ENCODE peak calls at places on chromosome 19, in seven cellular contexts. One of them, this sample, is unnamed.

GRCh38 chr19:23415561-23416191 is 20.4 kb upstream of the ZNF91 start:
- DNase-seq in CD4-positive, alpha-beta memory T cell: peak
- DNase-seq in T-cell: no peak
- DNase-seq in neuronal stem cell: peak
- DNase-seq in T follicular helper cell: no peak
- DNase-seq in progenitor cell of endocrine pancreas: peak
- DNase-seq in tibial artery: no peak
- DNase-seq in this sample: peak

GRCh38 chr19:480016-480855 is 16.1 kb upstream of the MADCAM1 start:
- DNase-seq in CD4-positive, alpha-beta memory T cell: peak
- DNase-seq in T-cell: no peak
- DNase-seq in neuronal stem cell: peak
- DNase-seq in T follicular helper cell: peak
- DNase-seq in progenitor cell of endocrine pancreas: peak
- DNase-seq in tibial artery: peak
- DNase-seq in this sample: peak

GRCh38 chr19:36051236-36051635 is 2.8 kb downstream of the THAP8 start:
- DNase-seq in CD4-positive, alpha-beta memory T cell: no peak
- DNase-seq in T-cell: no peak
- DNase-seq in neuronal stem cell: no peak
- DNase-seq in T follicular helper cell: no peak
- DNase-seq in progenitor cell of endocrine pancreas: no peak
- DNase-seq in tibial artery: no peak
- DNase-seq in this sample: no peak

GRCh38 chr19:13154241-13154778 is 4.1 kb downstream of the IER2 start:
- DNase-seq in CD4-positive, alpha-beta memory T cell: peak
- DNase-seq in T-cell: peak
- DNase-seq in neuronal stem cell: peak
- DNase-seq in T follicular helper cell: no peak
- DNase-seq in progenitor cell of endocrine pancreas: peak
- DNase-seq in tibial artery: peak
- DNase-seq in this sample: peak

GRCh38 chr19:5086232-5086631 is 117.3 kb downstream of the KDM4B start:
- DNase-seq in CD4-positive, alpha-beta memory T cell: no peak
- DNase-seq in T-cell: no peak
- DNase-seq in neuronal stem cell: no peak
- DNase-seq in T follicular helper cell: no peak
- DNase-seq in progenitor cell of endocrine pancreas: no peak
- DNase-seq in tibial artery: no peak
- DNase-seq in this sample: no peak

GRCh38 chr19:55273978-55274707 is 5.8 kb downstream of the HSPBP1 start:
- DNase-seq in CD4-positive, alpha-beta memory T cell: no peak
- DNase-seq in T-cell: no peak
- DNase-seq in neuronal stem cell: no peak
- DNase-seq in T follicular helper cell: no peak
- DNase-seq in progenitor cell of endocrine pancreas: no peak
- DNase-seq in tibial artery: no peak
- DNase-seq in this sample: no peak

GRCh38 chr19:46639356-46640061 is 3.5 kb upstream of the GNG8 start:
- DNase-seq in CD4-positive, alpha-beta memory T cell: no peak
- DNase-seq in T-cell: no peak
- DNase-seq in neuronal stem cell: no peak
- DNase-seq in T follicular helper cell: no peak
- DNase-seq in progenitor cell of endocrine pancreas: no peak
- DNase-seq in tibial artery: no peak
- DNase-seq in this sample: peak

GRCh38 chr19:45380107-45380506 is 9.7 kb upstream of the ERCC2 start:
- DNase-seq in CD4-positive, alpha-beta memory T cell: no peak
- DNase-seq in T-cell: no peak
- DNase-seq in neuronal stem cell: no peak
- DNase-seq in T follicular helper cell: no peak
- DNase-seq in progenitor cell of endocrine pancreas: no peak
- DNase-seq in tibial artery: no peak
- DNase-seq in this sample: no peak

GRCh38 chr19:46753420-46754155 is 7.3 kb upstream of the STRN4 start:
- DNase-seq in CD4-positive, alpha-beta memory T cell: peak
- DNase-seq in T-cell: peak
- DNase-seq in neuronal stem cell: no peak
- DNase-seq in T follicular helper cell: peak
- DNase-seq in progenitor cell of endocrine pancreas: no peak
- DNase-seq in tibial artery: no peak
- DNase-seq in this sample: peak

GRCh38 chr19:41398042-41398403 is 405 bp downstream of the BCKDHA start:
- DNase-seq in CD4-positive, alpha-beta memory T cell: no peak
- DNase-seq in T-cell: no peak
- DNase-seq in neuronal stem cell: no peak
- DNase-seq in T follicular helper cell: no peak
- DNase-seq in progenitor cell of endocrine pancreas: no peak
- DNase-seq in tibial artery: no peak
- DNase-seq in this sample: no peak

GRCh38 chr19:33390120-33390907 is 16.8 kb downstream of the CEBPG start:
- DNase-seq in CD4-positive, alpha-beta memory T cell: no peak
- DNase-seq in T-cell: no peak
- DNase-seq in neuronal stem cell: no peak
- DNase-seq in T follicular helper cell: no peak
- DNase-seq in progenitor cell of endocrine pancreas: no peak
- DNase-seq in tibial artery: peak
- DNase-seq in this sample: no peak

GRCh38 chr19:928471-929259 is 2.8 kb downstream of the ARID3A start:
- DNase-seq in CD4-positive, alpha-beta memory T cell: no peak
- DNase-seq in T-cell: no peak
- DNase-seq in neuronal stem cell: no peak
- DNase-seq in T follicular helper cell: no peak
- DNase-seq in progenitor cell of endocrine pancreas: no peak
- DNase-seq in tibial artery: no peak
- DNase-seq in this sample: no peak

GRCh38 chr19:17125052-17125727 is 49.6 kb downstream of the MYO9B start:
- DNase-seq in CD4-positive, alpha-beta memory T cell: peak
- DNase-seq in T-cell: peak
- DNase-seq in neuronal stem cell: no peak
- DNase-seq in T follicular helper cell: no peak
- DNase-seq in progenitor cell of endocrine pancreas: no peak
- DNase-seq in tibial artery: no peak
- DNase-seq in this sample: no peak

GRCh38 chr19:45179063-45179847 is 671 bp downstream of the BLOC1S3 start:
- DNase-seq in CD4-positive, alpha-beta memory T cell: peak
- DNase-seq in T-cell: peak
- DNase-seq in neuronal stem cell: no peak
- DNase-seq in T follicular helper cell: peak
- DNase-seq in progenitor cell of endocrine pancreas: no peak
- DNase-seq in tibial artery: no peak
- DNase-seq in this sample: no peak

GRCh38 chr19:5693195-5694166 is 3.4 kb downstream of the RPL36 start:
- DNase-seq in CD4-positive, alpha-beta memory T cell: no peak
- DNase-seq in T-cell: no peak
- DNase-seq in neuronal stem cell: no peak
- DNase-seq in T follicular helper cell: no peak
- DNase-seq in progenitor cell of endocrine pancreas: no peak
- DNase-seq in tibial artery: no peak
- DNase-seq in this sample: no peak

GRCh38 chr19:46297700-46298476 is 1.0 kb downstream of the HIF3A start:
- DNase-seq in CD4-positive, alpha-beta memory T cell: no peak
- DNase-seq in T-cell: no peak
- DNase-seq in neuronal stem cell: no peak
- DNase-seq in T follicular helper cell: no peak
- DNase-seq in progenitor cell of endocrine pancreas: no peak
- DNase-seq in tibial artery: peak
- DNase-seq in this sample: no peak

GRCh38 chr19:56477429-56478338 is 539 bp upstream of the ZNF667 start:
- DNase-seq in CD4-positive, alpha-beta memory T cell: peak
- DNase-seq in T-cell: peak
- DNase-seq in neuronal stem cell: peak
- DNase-seq in T follicular helper cell: no peak
- DNase-seq in progenitor cell of endocrine pancreas: no peak
- DNase-seq in tibial artery: peak
- DNase-seq in this sample: peak

GRCh38 chr19:3671680-3672574 is 28.3 kb downstream of the PIP5K1C start:
- DNase-seq in CD4-positive, alpha-beta memory T cell: no peak
- DNase-seq in T-cell: no peak
- DNase-seq in neuronal stem cell: no peak
- DNase-seq in T follicular helper cell: no peak
- DNase-seq in progenitor cell of endocrine pancreas: no peak
- DNase-seq in tibial artery: no peak
- DNase-seq in this sample: peak

GRCh38 chr19:387777-388176 is 21.2 kb downstream of the C2CD4C start:
- DNase-seq in CD4-positive, alpha-beta memory T cell: no peak
- DNase-seq in T-cell: no peak
- DNase-seq in neuronal stem cell: no peak
- DNase-seq in T follicular helper cell: no peak
- DNase-seq in progenitor cell of endocrine pancreas: no peak
- DNase-seq in tibial artery: no peak
- DNase-seq in this sample: no peak